ENCODE peak calls at places on chromosomes 13 and 19, in six cellular contexts. One of them, this sample, is unnamed.

GRCh38 chr13:96991072-96991471 is 3.2 kb downstream of the OXGR1 start:
- DNase-seq in activated B cell treated with CpG ODN at 0.5 μM for 24 hours: no peak
- DNase-seq in upper lobe of right lung: no peak
- DNase-seq in kidney epithelial cell: no peak
- DNase-seq in neural progenitor cell: no peak
- DNase-seq in DND-41: no peak
- DNase-seq in this sample: no peak

GRCh38 chr19:16118489-16119033 is 6.9 kb downstream of the RAB8A start:
- DNase-seq in activated B cell treated with CpG ODN at 0.5 μM for 24 hours: peak; percentile 76
- DNase-seq in upper lobe of right lung: peak; percentile 72
- DNase-seq in kidney epithelial cell: no peak
- DNase-seq in neural progenitor cell: no peak
- DNase-seq in DND-41: no peak
- DNase-seq in this sample: no peak

GRCh38 chr19:46618670-46619231 is 6.1 kb downstream of the PTGIR start:
- DNase-seq in activated B cell treated with CpG ODN at 0.5 μM for 24 hours: no peak
- DNase-seq in upper lobe of right lung: no peak
- DNase-seq in kidney epithelial cell: no peak
- DNase-seq in neural progenitor cell: no peak
- DNase-seq in DND-41: no peak
- DNase-seq in this sample: no peak

GRCh38 chr19:58563823-58564222 is 5.4 kb upstream of the UBE2M start:
- DNase-seq in activated B cell treated with CpG ODN at 0.5 μM for 24 hours: no peak
- DNase-seq in upper lobe of right lung: peak; percentile 44
- DNase-seq in kidney epithelial cell: no peak
- DNase-seq in neural progenitor cell: no peak
- DNase-seq in DND-41: no peak
- DNase-seq in this sample: no peak

GRCh38 chr13:97057196-97057595 is 62.9 kb upstream of the OXGR1 start:
- DNase-seq in activated B cell treated with CpG ODN at 0.5 μM for 24 hours: no peak
- DNase-seq in upper lobe of right lung: no peak
- DNase-seq in kidney epithelial cell: no peak
- DNase-seq in neural progenitor cell: no peak
- DNase-seq in DND-41: no peak
- DNase-seq in this sample: no peak

GRCh38 chr13:113775451-113776145 is 16.6 kb downstream of the TMEM255B start:
- DNase-seq in activated B cell treated with CpG ODN at 0.5 μM for 24 hours: no peak
- DNase-seq in upper lobe of right lung: peak; percentile 54
- DNase-seq in kidney epithelial cell: no peak
- DNase-seq in neural progenitor cell: no peak
- DNase-seq in DND-41: no peak
- DNase-seq in this sample: no peak

GRCh38 chr13:100363874-100364273 is 224.7 kb downstream of the GGACT start:
- DNase-seq in activated B cell treated with CpG ODN at 0.5 μM for 24 hours: no peak
- DNase-seq in upper lobe of right lung: no peak
- DNase-seq in kidney epithelial cell: no peak
- DNase-seq in neural progenitor cell: no peak
- DNase-seq in DND-41: no peak
- DNase-seq in this sample: no peak

GRCh38 chr13:45393941-45394570 is 24.1 kb downstream of the SLC25A30 start:
- DNase-seq in activated B cell treated with CpG ODN at 0.5 μM for 24 hours: no peak
- DNase-seq in upper lobe of right lung: no peak
- DNase-seq in kidney epithelial cell: peak; percentile 29
- DNase-seq in neural progenitor cell: peak; percentile 74
- DNase-seq in DND-41: peak; percentile 43
- DNase-seq in this sample: peak; percentile 31

GRCh38 chr19:543912-544608 is at the start of gene GZMM:
- DNase-seq in activated B cell treated with CpG ODN at 0.5 μM for 24 hours: no peak
- DNase-seq in upper lobe of right lung: no peak
- DNase-seq in kidney epithelial cell: no peak
- DNase-seq in neural progenitor cell: no peak
- DNase-seq in DND-41: peak; percentile 47
- DNase-seq in this sample: no peak

GRCh38 chr13:74134226-74134776 is at the start of gene KLF12:
- DNase-seq in activated B cell treated with CpG ODN at 0.5 μM for 24 hours: peak; percentile 86
- DNase-seq in upper lobe of right lung: peak; percentile 89
- DNase-seq in kidney epithelial cell: peak; percentile 72
- DNase-seq in neural progenitor cell: peak; percentile 95
- DNase-seq in DND-41: peak; percentile 97
- DNase-seq in this sample: peak; percentile 34

GRCh38 chr19:57348136-57348535 is 2.9 kb upstream of the ZNF304 start:
- DNase-seq in activated B cell treated with CpG ODN at 0.5 μM for 24 hours: no peak
- DNase-seq in upper lobe of right lung: no peak
- DNase-seq in kidney epithelial cell: no peak
- DNase-seq in neural progenitor cell: no peak
- DNase-seq in DND-41: no peak
- DNase-seq in this sample: no peak

GRCh38 chr19:38970664-38971532 is 4.6 kb downstream of the FBXO17 start:
- DNase-seq in activated B cell treated with CpG ODN at 0.5 μM for 24 hours: no peak
- DNase-seq in upper lobe of right lung: no peak
- DNase-seq in kidney epithelial cell: no peak
- DNase-seq in neural progenitor cell: no peak
- DNase-seq in DND-41: no peak
- DNase-seq in this sample: no peak

GRCh38 chr19:35908977-35909683 is 1.0 kb upstream of the TYROBP start:
- DNase-seq in activated B cell treated with CpG ODN at 0.5 μM for 24 hours: peak; percentile 70
- DNase-seq in upper lobe of right lung: peak; percentile 92
- DNase-seq in kidney epithelial cell: no peak
- DNase-seq in neural progenitor cell: no peak
- DNase-seq in DND-41: peak; percentile 73
- DNase-seq in this sample: no peak

GRCh38 chr19:45440873-45441654 is 17.3 kb upstream of the ERCC1 start:
- DNase-seq in activated B cell treated with CpG ODN at 0.5 μM for 24 hours: no peak
- DNase-seq in upper lobe of right lung: no peak
- DNase-seq in kidney epithelial cell: no peak
- DNase-seq in neural progenitor cell: peak; percentile 49
- DNase-seq in DND-41: no peak
- DNase-seq in this sample: no peak

GRCh38 chr19:31255863-31256600 is 93.2 kb downstream of the TSHZ3 start:
- DNase-seq in activated B cell treated with CpG ODN at 0.5 μM for 24 hours: no peak
- DNase-seq in upper lobe of right lung: no peak
- DNase-seq in kidney epithelial cell: no peak
- DNase-seq in neural progenitor cell: no peak
- DNase-seq in DND-41: no peak
- DNase-seq in this sample: no peak

GRCh38 chr13:23087884-23088283 is 92.9 kb upstream of the SGCG start:
- DNase-seq in activated B cell treated with CpG ODN at 0.5 μM for 24 hours: no peak
- DNase-seq in upper lobe of right lung: no peak
- DNase-seq in kidney epithelial cell: no peak
- DNase-seq in neural progenitor cell: peak; percentile 24
- DNase-seq in DND-41: peak; percentile 20
- DNase-seq in this sample: no peak
- TF ChIP-seq CTCF in activated B cell treated with CpG ODN at 0.5 μM for 24 hours: no peak
- TF ChIP-seq CTCF in upper lobe of right lung: peak; percentile 50
- TF ChIP-seq CTCF in kidney epithelial cell: peak; percentile 62
- TF ChIP-seq CTCF in neural progenitor cell: peak; percentile 58
- TF ChIP-seq CTCF in DND-41: peak; percentile 55
- TF ChIP-seq CTCF in this sample: peak; percentile 50

GRCh38 chr13:84653915-84654534 is 771.8 kb upstream of the SLITRK1 start:
- DNase-seq in activated B cell treated with CpG ODN at 0.5 μM for 24 hours: no peak
- DNase-seq in upper lobe of right lung: no peak
- DNase-seq in kidney epithelial cell: no peak
- DNase-seq in neural progenitor cell: no peak
- DNase-seq in DND-41: no peak
- DNase-seq in this sample: no peak

GRCh38 chr13:84649853-84650252 is 767.6 kb upstream of the SLITRK1 start:
- DNase-seq in activated B cell treated with CpG ODN at 0.5 μM for 24 hours: no peak
- DNase-seq in upper lobe of right lung: no peak
- DNase-seq in kidney epithelial cell: no peak
- DNase-seq in neural progenitor cell: no peak
- DNase-seq in DND-41: no peak
- DNase-seq in this sample: no peak

GRCh38 chr13:84651288-84651687 is 769.0 kb upstream of the SLITRK1 start:
- DNase-seq in activated B cell treated with CpG ODN at 0.5 μM for 24 hours: no peak
- DNase-seq in upper lobe of right lung: no peak
- DNase-seq in kidney epithelial cell: peak; percentile 80
- DNase-seq in neural progenitor cell: no peak
- DNase-seq in DND-41: no peak
- DNase-seq in this sample: no peak

GRCh38 chr13:84645196-84646071 is 763.2 kb upstream of the SLITRK1 start:
- DNase-seq in activated B cell treated with CpG ODN at 0.5 μM for 24 hours: no peak
- DNase-seq in upper lobe of right lung: no peak
- DNase-seq in kidney epithelial cell: no peak
- DNase-seq in neural progenitor cell: no peak
- DNase-seq in DND-41: no peak
- DNase-seq in this sample: no peak

DNA sequence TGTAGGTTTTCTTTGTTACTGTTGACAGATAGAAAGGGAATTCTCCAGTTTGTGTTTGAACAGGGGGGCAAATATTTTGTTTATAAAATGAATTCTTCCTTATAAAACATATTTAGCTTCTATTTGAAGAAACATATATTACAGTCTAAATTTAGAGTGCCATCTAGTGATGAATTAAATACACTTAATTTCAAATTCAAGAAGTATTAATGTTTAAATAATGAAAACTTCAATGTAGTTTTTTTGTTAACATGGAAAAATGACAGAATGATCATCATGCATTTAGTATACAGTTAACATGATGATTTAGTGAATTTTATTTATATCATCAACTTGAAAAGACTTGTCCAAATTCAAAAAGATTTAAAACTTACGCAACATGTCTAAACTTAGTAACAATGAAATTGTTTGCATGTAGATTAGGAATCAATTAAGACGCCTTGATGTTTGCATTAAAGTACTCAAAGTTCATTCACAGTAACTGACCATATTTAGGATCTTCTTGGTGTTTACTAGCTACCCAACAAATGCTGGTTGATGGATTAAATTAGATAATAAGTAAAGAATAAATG is 765.9 kb upstream of the SLITRK1 start:
- DNase-seq in activated B cell treated with CpG ODN at 0.5 μM for 24 hours: no peak
- DNase-seq in upper lobe of right lung: no peak
- DNase-seq in kidney epithelial cell: no peak
- DNase-seq in neural progenitor cell: no peak
- DNase-seq in DND-41: no peak
- DNase-seq in this sample: no peak
- TF ChIP-seq CTCF in activated B cell treated with CpG ODN at 0.5 μM for 24 hours: no peak
- TF ChIP-seq CTCF in upper lobe of right lung: no peak
- TF ChIP-seq CTCF in kidney epithelial cell: peak; percentile 11
- TF ChIP-seq CTCF in neural progenitor cell: peak; percentile 17
- TF ChIP-seq CTCF in DND-41: peak; percentile 48
- TF ChIP-seq CTCF in this sample: peak; percentile 43

GRCh38 chr13:31699650-31700049 is 39.7 kb upstream of the RXFP2 start:
- DNase-seq in activated B cell treated with CpG ODN at 0.5 μM for 24 hours: no peak
- DNase-seq in upper lobe of right lung: no peak
- DNase-seq in kidney epithelial cell: no peak
- DNase-seq in neural progenitor cell: peak; percentile 67
- DNase-seq in DND-41: no peak
- DNase-seq in this sample: no peak
- TF ChIP-seq CTCF in activated B cell treated with CpG ODN at 0.5 μM for 24 hours: no peak
- TF ChIP-seq CTCF in upper lobe of right lung: no peak
- TF ChIP-seq CTCF in kidney epithelial cell: peak; percentile 10
- TF ChIP-seq CTCF in neural progenitor cell: peak; percentile 49
- TF ChIP-seq CTCF in DND-41: peak; percentile 15
- TF ChIP-seq CTCF in this sample: peak; percentile 64

GRCh38 chr13:76019421-76020044 is 383.4 kb downstream of the LMO7 start:
- DNase-seq in activated B cell treated with CpG ODN at 0.5 μM for 24 hours: no peak
- DNase-seq in upper lobe of right lung: peak; percentile 51
- DNase-seq in kidney epithelial cell: no peak
- DNase-seq in neural progenitor cell: peak; percentile 79
- DNase-seq in DND-41: no peak
- DNase-seq in this sample: no peak
- TF ChIP-seq CTCF in activated B cell treated with CpG ODN at 0.5 μM for 24 hours: no peak
- TF ChIP-seq CTCF in upper lobe of right lung: no peak
- TF ChIP-seq CTCF in kidney epithelial cell: peak; percentile 22
- TF ChIP-seq CTCF in neural progenitor cell: peak; percentile 68
- TF ChIP-seq CTCF in DND-41: peak; percentile 31
- TF ChIP-seq CTCF in this sample: peak; percentile 27

This sample was measured in D721Med.